ENCODE peak calls at places on chromosomes 13 and 19, in five cellular contexts. L is heart right ventricle, O is psoas muscle, A is WERI-Rb-1, Y is tibial artery. X is an unnamed sample.

GRCh38 chr19:19485998-19486290 is 29.4 kb downstream of the TSSK6 start:
- DNase-seq in L (no peak), O (no peak), A (no peak), Y (no peak), X (no peak)

GRCh38 chr19:50669319-50670101 is 20.3 kb downstream of the C19orf81 start:
- DNase-seq in L (no peak), O (no peak), A (peak), Y (no peak), X (no peak)

GRCh38 chr13:75687145-75687763 is 51.1 kb downstream of the LMO7 start:
- DNase-seq in L (no peak), O (no peak), A (no peak), Y (no peak), X (no peak)

GRCh38 chr19:11577451-11578341 is at the start of gene ACP5:
- DNase-seq in L (no peak), O (no peak), A (peak), Y (no peak), X (no peak)

GRCh38 chr19:57056972-57057371 is 62.8 kb upstream of the USP29 start:
- DNase-seq in L (no peak), O (peak), A (peak), Y (no peak), X (no peak)

GRCh38 chr19:44649578-44650145 is 6.0 kb downstream of the PVR start:
- DNase-seq in L (no peak), O (no peak), A (no peak), Y (no peak), X (no peak)

GRCh38 chr13:21670006-21670882 is 629 bp upstream of the FGF9 start:
- DNase-seq in L (peak), O (peak), A (peak), Y (peak), X (peak)

GRCh38 chr13:38180100-38180499 is 169.6 kb upstream of the UFM1 start:
- DNase-seq in L (no peak), O (no peak), A (no peak), Y (no peak), X (no peak)

GRCh38 chr19:15181394-15181793 is 19.4 kb downstream of the NOTCH3 start:
- DNase-seq in L (no peak), O (no peak), A (no peak), Y (no peak), X (no peak)

GRCh38 chr13:113090415-113090770 is 15.2 kb upstream of the F7 start:
- DNase-seq in L (no peak), O (no peak), A (no peak), Y (no peak), X (no peak)

GRCh38 chr19:1027020-1027952 is 878 bp downstream of the CNN2 start:
- DNase-seq in L (no peak), O (no peak), A (peak), Y (no peak), X (no peak)

GRCh38 chr19:49808762-49809154 is 4.3 kb downstream of the FUZ start:
- DNase-seq in L (peak), O (peak), A (peak), Y (peak), X (peak)

GRCh38 chr19:8697671-8698432 is 743 bp downstream of the ACTL9 start:
- DNase-seq in L (no peak), O (no peak), A (peak), Y (no peak), X (no peak)

GRCh38 chr13:75372923-75373841 is 108.8 kb downstream of the TBC1D4 start:
- DNase-seq in L (no peak), O (no peak), A (no peak), Y (no peak), X (no peak)

GRCh38 chr19:51090471-51090870 is 7.8 kb upstream of the KLK14 start:
- DNase-seq in L (no peak), O (no peak), A (no peak), Y (no peak), X (no peak)

GRCh38 chr13:45048890-45049407 is 59.6 kb downstream of the GPALPP1 start:
- DNase-seq in L (no peak), O (no peak), A (no peak), Y (no peak), X (no peak)

GRCh38 chr13:23450340-23451046 is 17.0 kb upstream of the SACS start:
- DNase-seq in L (no peak), O (peak), A (peak), Y (no peak), X (no peak)

GRCh38 chr19:2462635-2463421 is 6.1 kb upstream of the LMNB2 start:
- DNase-seq in L (peak), O (peak), A (peak), Y (peak), X (peak)

GRCh38 chr13:78586706-78587105 is 16.6 kb downstream of the POU4F1 start:
- DNase-seq in L (no peak), O (no peak), A (no peak), Y (no peak), X (no peak)

GRCh38 chr13:90414691-90415596 is 932.5 kb upstream of the MIR17HG start:
- DNase-seq in L (no peak), O (no peak), A (no peak), Y (no peak), X (no peak)

GRCh38 chr19:49896863-49897621 is at the start of gene IL4I1:
- DNase-seq in L (no peak), O (no peak), A (no peak), Y (no peak), X (peak)

GRCh38 chr13:76886292-76887061 is at the start of gene KCTD12:
- DNase-seq in L (peak), O (peak), A (peak), Y (peak), X (peak)
- H3K27ac ChIP-seq in L (peak), O (peak), A (no peak), Y (peak), X (peak)

GRCh38 chr13:25462301-25463125 is 90.7 kb downstream of the ATP8A2 start:
- DNase-seq in L (no peak), O (no peak), A (no peak), Y (no peak), X (no peak)
- H3K27ac ChIP-seq in L (no peak), O (no peak), A (no peak), Y (no peak), X (no peak)

DNA sequence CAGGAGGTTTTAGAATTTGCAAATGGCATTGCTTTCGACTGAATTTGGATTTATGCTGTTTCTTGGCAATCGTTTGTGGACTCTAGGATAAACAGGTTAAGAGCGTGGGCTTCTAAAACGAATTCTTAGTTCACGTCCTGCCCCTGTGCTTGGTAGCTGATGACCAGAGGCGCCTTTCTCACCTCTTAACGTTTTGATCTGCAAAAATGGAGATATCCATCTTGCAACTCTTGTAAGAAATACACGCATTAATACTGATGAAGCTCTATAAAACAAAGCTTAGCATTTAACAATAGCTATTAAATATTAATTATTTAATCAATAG is 577 bp upstream of the KATNAL1 start:
- DNase-seq in L (no peak), O (no peak), A (no peak), Y (no peak), X (no peak)
- H3K27ac ChIP-seq in L (peak), O (peak), A (peak), Y (peak), X (peak)

GRCh38 chr19:18206018-18206417 is 2.2 kb upstream of the RAB3A start:
- DNase-seq in L (no peak), O (no peak), A (no peak), Y (no peak), X (no peak)
- H3K27ac ChIP-seq in L (peak), O (peak), A (peak), Y (no peak), X (no peak)

DNA sequence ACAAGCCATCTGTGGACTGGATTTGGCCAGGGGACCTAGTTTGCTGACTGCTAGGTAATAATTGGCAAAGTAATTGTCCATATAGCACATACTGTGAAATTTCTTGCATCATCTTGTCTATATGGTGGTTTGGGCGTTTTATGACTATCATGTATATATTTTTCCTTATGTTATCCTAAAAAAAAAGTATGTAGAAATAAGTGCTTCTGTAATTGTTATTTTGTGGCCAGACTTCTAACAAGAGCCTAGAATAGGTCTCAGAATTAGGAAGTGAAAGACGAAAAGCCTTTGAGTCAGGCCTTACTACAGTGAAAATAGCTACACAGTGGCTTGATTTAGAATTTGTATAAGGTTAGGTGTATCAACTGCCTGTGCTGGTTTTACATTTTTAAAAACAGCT is 4.2 kb downstream of the FNDC3A start:
- DNase-seq in L (no peak), O (no peak), A (no peak), Y (no peak), X (no peak)
- H3K27ac ChIP-seq in L (no peak), O (no peak), A (no peak), Y (no peak), X (no peak)

DNA sequence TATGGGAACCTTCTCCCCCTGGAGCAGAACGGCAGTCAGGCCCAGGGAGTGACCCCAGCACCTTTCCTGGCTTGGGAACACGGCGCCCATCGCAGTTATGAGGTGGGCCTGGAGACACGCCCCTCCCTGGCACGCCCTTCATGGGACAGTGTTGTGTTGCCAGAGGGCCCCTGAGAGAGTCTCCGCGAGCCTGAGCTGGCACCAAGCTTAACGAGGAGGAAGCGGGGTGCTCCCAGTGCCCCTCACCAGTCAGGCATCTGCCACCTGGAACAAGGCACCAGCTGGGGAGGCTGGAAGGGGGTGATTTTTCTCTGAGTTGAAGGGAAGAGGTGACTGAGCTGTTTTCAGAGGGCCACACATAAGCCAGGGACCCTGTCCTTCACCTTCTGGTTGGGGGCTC is 180.6 kb downstream of the KDM4B start:
- DNase-seq in L (no peak), O (no peak), A (no peak), Y (peak), X (no peak)
- H3K27ac ChIP-seq in L (no peak), O (no peak), A (no peak), Y (no peak), X (no peak)

GRCh38 chr13:110403315-110403714 is 96.2 kb downstream of the COL4A2 start:
- DNase-seq in L (no peak), O (no peak), A (no peak), Y (no peak), X (no peak)

GRCh38 chr13:110404321-110404720 is 97.2 kb downstream of the COL4A2 start:
- DNase-seq in L (no peak), O (no peak), A (no peak), Y (no peak), X (no peak)

GRCh38 chr13:110403721-110404120 is 96.6 kb downstream of the COL4A2 start:
- DNase-seq in L (no peak), O (no peak), A (no peak), Y (no peak), X (no peak)

GRCh38 chr13:110400786-110401533 is 93.9 kb downstream of the COL4A2 start:
- DNase-seq in L (peak), O (no peak), A (no peak), Y (no peak), X (no peak)

DNA sequence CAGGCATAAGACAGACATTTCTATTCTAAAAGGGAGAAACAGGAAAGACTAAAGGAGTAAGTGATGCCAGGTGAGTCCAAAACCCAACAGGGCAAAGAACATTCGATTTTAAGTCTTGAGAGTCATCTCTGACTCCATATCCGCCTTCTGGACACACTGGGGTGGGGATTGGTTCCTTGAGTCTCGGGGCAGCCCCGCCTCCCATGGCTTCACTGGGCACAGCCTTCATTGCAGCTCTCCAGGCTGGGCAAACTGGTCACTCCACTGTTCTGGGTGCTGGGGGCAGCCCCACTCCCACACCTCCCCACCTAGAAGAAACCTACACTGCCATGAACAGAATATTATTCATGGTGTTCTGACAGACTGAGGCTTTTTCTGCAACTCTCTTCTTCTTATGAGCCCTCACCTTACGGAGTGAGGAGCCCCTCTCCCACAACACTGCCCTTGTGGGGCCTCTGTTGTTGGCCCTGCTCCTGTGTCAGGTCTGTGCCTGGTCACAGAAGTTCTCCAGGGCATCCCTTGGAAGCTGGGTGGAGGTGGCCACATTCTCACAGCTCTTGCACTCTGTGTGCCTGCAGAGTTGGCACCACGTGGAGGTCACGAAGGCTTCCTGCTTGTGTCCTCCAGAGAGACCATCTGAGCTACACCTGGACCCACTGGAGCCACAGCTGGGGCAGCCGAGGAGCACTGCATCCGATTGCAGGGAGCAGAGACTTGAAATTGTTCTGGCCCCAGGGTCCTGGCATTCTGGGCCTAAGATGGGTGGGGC is 95.4 kb downstream of the COL4A2 start:
- DNase-seq in L (peak), O (no peak), A (no peak), Y (no peak), X (no peak)
- H3K27ac ChIP-seq in L (no peak), O (no peak), A (no peak), Y (peak), X (no peak)

GRCh38 chr19:48361912-48362311 is 1.8 kb downstream of the TMEM143 start:
- DNase-seq in L (no peak), O (no peak), A (no peak), Y (no peak), X (no peak)

GRCh38 chr19:48363810-48364563 is at the start of the genes SYNGR4 and TMEM143:
- DNase-seq in L (peak), O (peak), A (peak), Y (peak), X (peak)

GRCh38 chr19:48364564-48365363 is 597 bp downstream of the SYNGR4 start:
- DNase-seq in L (peak), O (peak), A (no peak), Y (no peak), X (no peak)

GRCh38 chr19:48362716-48363499 is 832 bp downstream of the TMEM143 start:
- DNase-seq in L (peak), O (peak), A (peak), Y (peak), X (peak)

GRCh38 chr19:48363500-48363809 is 285 bp downstream of the TMEM143 start:
- DNase-seq in L (no peak), O (no peak), A (no peak), Y (no peak), X (no peak)
- H3K27ac ChIP-seq in L (peak), O (peak), A (peak), Y (peak), X (peak)

GRCh38 chr19:10274589-10274988 is 3.7 kb downstream of the ICAM1 start:
- DNase-seq in L (no peak), O (no peak), A (no peak), Y (no peak), X (no peak)
- H3K27ac ChIP-seq in L (no peak), O (no peak), A (no peak), Y (no peak), X (no peak)

GRCh38 chr19:54552913-54553310 is 20.7 kb upstream of the LILRA2 start:
- DNase-seq in L (no peak), O (no peak), A (no peak), Y (no peak), X (no peak)

GRCh38 chr19:54549224-54549623 is 24.4 kb upstream of the LILRA2 start:
- DNase-seq in L (no peak), O (no peak), A (no peak), Y (no peak), X (no peak)

GRCh38 chr19:54551950-54552912 is 21.4 kb upstream of the LILRA2 start:
- DNase-seq in L (peak), O (peak), A (no peak), Y (no peak), X (peak)

GRCh38 chr19:54548806-54549205 is 24.8 kb upstream of the LILRA2 start:
- DNase-seq in L (no peak), O (no peak), A (no peak), Y (no peak), X (no peak)

DNA sequence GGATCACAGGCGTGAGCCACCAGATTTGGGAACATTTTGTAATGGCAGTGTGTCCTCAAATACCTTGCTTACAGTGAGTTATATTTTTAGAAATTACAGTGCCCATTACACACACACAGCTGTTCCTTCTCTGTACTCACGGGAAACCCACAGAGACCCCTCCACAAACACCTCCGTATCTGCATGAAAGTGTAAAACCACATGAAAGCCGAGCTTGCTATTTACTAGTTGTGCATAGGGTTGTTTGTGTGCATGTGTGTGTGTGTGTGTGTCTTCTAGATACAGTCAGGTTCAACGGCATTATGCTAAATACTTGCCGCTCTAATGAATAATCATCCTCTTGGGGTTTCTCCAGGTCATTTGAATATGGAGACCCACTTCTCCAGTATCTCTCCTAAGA is 22.3 kb upstream of the LILRA2 start:
- DNase-seq in L (no peak), O (no peak), A (no peak), Y (no peak), X (no peak)
- H3K27ac ChIP-seq in L (no peak), O (no peak), A (no peak), Y (no peak), X (no peak)